ENCODE peak calls at places on chromosomes 6 and 20, in ten cellular contexts. E is left cardiac atrium; W is uterus; Z is stimulated activated CD8-positive, alpha-beta memory T cell treated with anti-CD3 and anti-CD28 coated beads, Interleukin-4, amount 100 ng/mL, for 24 hours; H is T-helper 9 cell; V is small intestine; A is ELR; P is activated T-cell treated with anti-CD3 and anti-CD28 coated beads, Interleukin-2, amount 50 U/mL, for 72 hours; F is H4; M is stimulated activated effector memory CD8-positive, alpha-beta T cell treated with anti-CD3 and anti-CD28 coated beads, Interleukin-12 subunit alpha, Interleukin-12 subunit beta, amount 100 ng/mL, for 72 hours. C is an unnamed sample.
A peak's percentile ranks its signal among the peaks of the same experiment; 100 is the strongest.

GRCh38 chr6:57242505-57242904 is 20.4 kb upstream of the RAB23 start:
- DNase-seq in E (no peak), W (no peak), Z (no peak), H (no peak), V (no peak), A (peak; percentile 84), P (no peak), F (peak; percentile 98), M (no peak), C (no peak)

GRCh38 chr6:89440200-89440599 is 7.2 kb downstream of the ANKRD6 start:
- DNase-seq in E (no peak), W (no peak), Z (no peak), H (no peak), V (no peak), A (no peak), P (no peak), F (no peak), M (no peak), C (no peak)

GRCh38 chr20:20318318-20319161 is 49.4 kb upstream of the INSM1 start:
- DNase-seq in E (no peak), W (no peak), Z (no peak), H (no peak), V (no peak), A (no peak), P (no peak), F (no peak), M (no peak), C (no peak)

GRCh38 chr6:155103816-155104366 is 108.8 kb downstream of the TIAM2 start:
- DNase-seq in E (no peak), W (no peak), Z (no peak), H (no peak), V (no peak), A (peak; percentile 22), P (peak; percentile 31), F (no peak), M (no peak), C (no peak)

GRCh38 chr20:47150403-47151152 is 205.9 kb downstream of the ZMYND8 start:
- DNase-seq in E (peak; percentile 63), W (peak; percentile 58), Z (no peak), H (no peak), V (peak; percentile 77), A (peak; percentile 88), P (peak; percentile 3), F (peak; percentile 84), M (no peak), C (no peak)

GRCh38 chr6:77457720-77458349 is 5.5 kb downstream of the HTR1B start:
- DNase-seq in E (peak; percentile 69), W (peak; percentile 20), Z (no peak), H (peak; percentile 11), V (peak; percentile 55), A (peak; percentile 96), P (peak; percentile 35), F (peak; percentile 82), M (no peak), C (peak; percentile 57)

GRCh38 chr6:140475086-140475485 is 1100.6 kb upstream of the CITED2 start:
- DNase-seq in E (no peak), W (no peak), Z (no peak), H (no peak), V (no peak), A (peak; percentile 9), P (no peak), F (no peak), M (no peak), C (no peak)

GRCh38 chr6:33927551-33927950 is 123.7 kb upstream of the MLN start:
- DNase-seq in E (no peak), W (peak; percentile 69), Z (no peak), H (no peak), V (no peak), A (peak; percentile 61), P (no peak), F (no peak), M (no peak), C (no peak)

GRCh38 chr20:59064214-59064722 is 21.7 kb upstream of the PRELID3B start:
- DNase-seq in E (no peak), W (no peak), Z (no peak), H (no peak), V (no peak), A (no peak), P (no peak), F (no peak), M (no peak), C (no peak)

GRCh38 chr6:158033077-158033750 is 51.6 kb downstream of the SYNJ2 start:
- DNase-seq in E (no peak), W (no peak), Z (no peak), H (no peak), V (no peak), A (no peak), P (no peak), F (no peak), M (no peak), C (no peak)

GRCh38 chr6:129691709-129692108 is 18.3 kb downstream of the ARHGAP18 start:
- DNase-seq in E (no peak), W (no peak), Z (no peak), H (no peak), V (no peak), A (no peak), P (no peak), F (no peak), M (no peak), C (no peak)

GRCh38 chr6:35170166-35170565 is 29.0 kb upstream of the TCP11 start:
- DNase-seq in E (no peak), W (no peak), Z (no peak), H (no peak), V (no peak), A (peak; percentile 86), P (no peak), F (no peak), M (no peak), C (no peak)

GRCh38 chr20:4782373-4782772 is 60.7 kb downstream of the PRND start:
- DNase-seq in E (no peak), W (no peak), Z (no peak), H (no peak), V (no peak), A (no peak), P (no peak), F (no peak), M (no peak), C (no peak)

GRCh38 chr6:112037783-112038216 is 16.1 kb upstream of the CCN6 start:
- DNase-seq in E (peak; percentile 76), W (peak; percentile 87), Z (no peak), H (no peak), V (no peak), A (peak; percentile 97), P (peak; percentile 38), F (peak; percentile 79), M (no peak), C (no peak)

GRCh38 chr6:28136585-28137457 is 4.9 kb upstream of the ZKSCAN8 start:
- DNase-seq in E (peak; percentile 95), W (peak; percentile 92), Z (peak; percentile 67), H (peak; percentile 51), V (peak; percentile 83), A (peak; percentile 99), P (peak; percentile 83), F (peak; percentile 88), M (peak; percentile 69), C (peak; percentile 77)

GRCh38 chr6:108452725-108453195 is 108.0 kb upstream of the FOXO3 start:
- DNase-seq in E (no peak), W (no peak), Z (no peak), H (no peak), V (no peak), A (no peak), P (no peak), F (no peak), M (no peak), C (no peak)

GRCh38 chr6:109008537-109008950 is 86.1 kb downstream of the SESN1 start:
- DNase-seq in E (no peak), W (no peak), Z (no peak), H (no peak), V (peak; percentile 59), A (peak; percentile 49), P (no peak), F (peak; percentile 7), M (no peak), C (no peak)

GRCh38 chr20:62583424-62583920 is 58.8 kb upstream of the SLCO4A1 start:
- DNase-seq in E (no peak), W (no peak), Z (no peak), H (no peak), V (peak; percentile 58), A (peak; percentile 58), P (no peak), F (no peak), M (no peak), C (no peak)

GRCh38 chr6:123967900-123968299 is 164.2 kb downstream of the NKAIN2 start:
- DNase-seq in E (no peak), W (no peak), Z (no peak), H (no peak), V (no peak), A (no peak), P (no peak), F (no peak), M (no peak), C (no peak)

GRCh38 chr6:135021310-135022049 is 33.1 kb downstream of the HBS1L start:
- DNase-seq in E (no peak), W (no peak), Z (no peak), H (no peak), V (no peak), A (no peak), P (no peak), F (no peak), M (no peak), C (no peak)

GRCh38 chr6:18327621-18328548 is 59.3 kb upstream of the RNF144B start:
- DNase-seq in E (no peak), W (no peak), Z (no peak), H (no peak), V (no peak), A (no peak), P (no peak), F (no peak), M (no peak), C (no peak)

GRCh38 chr6:657743-658142 is 843 bp upstream of the HUS1B start:
- DNase-seq in E (no peak), W (no peak), Z (no peak), H (no peak), V (no peak), A (no peak), P (no peak), F (no peak), M (no peak), C (no peak)

GRCh38 chr6:41066867-41067304 is 5.3 kb downstream of the OARD1 start:
- DNase-seq in E (peak; percentile 80), W (peak; percentile 70), Z (peak; percentile 49), H (peak; percentile 62), V (peak; percentile 87), A (peak; percentile 81), P (peak; percentile 61), F (peak; percentile 73), M (peak; percentile 33), C (peak; percentile 71)

GRCh38 chr20:25103526-25103925 is 21.6 kb upstream of the VSX1 start:
- DNase-seq in E (no peak), W (no peak), Z (no peak), H (no peak), V (no peak), A (no peak), P (no peak), F (no peak), M (no peak), C (no peak)

GRCh38 chr20:37729909-37730308 is 36.1 kb downstream of the CTNNBL1 start:
- DNase-seq in E (no peak), W (no peak), Z (no peak), H (no peak), V (no peak), A (peak; percentile 63), P (no peak), F (no peak), M (no peak), C (no peak)

GRCh38 chr20:36097331-36097730 is 57.2 kb upstream of the EPB41L1 start:
- DNase-seq in E (no peak), W (no peak), Z (no peak), H (no peak), V (peak; percentile 66), A (no peak), P (no peak), F (no peak), M (no peak), C (no peak)

GRCh38 chr6:146635174-146635573 is 36.4 kb downstream of the ADGB start:
- DNase-seq in E (no peak), W (no peak), Z (no peak), H (no peak), V (no peak), A (no peak), P (no peak), F (no peak), M (no peak), C (no peak)

GRCh38 chr6:82750570-82750969 is 315.1 kb downstream of the UBE3D start:
- DNase-seq in E (no peak), W (no peak), Z (no peak), H (no peak), V (no peak), A (peak; percentile 35), P (no peak), F (peak; percentile 47), M (no peak), C (no peak)